ENCODE peak calls at places on chromosome 18, in nine cellular contexts. D is breast epithelium, R is stomach, E is right lobe of liver, C is GM12878, X is A549, J is esophagus muscularis mucosa, U is suprapubic skin, B is HepG2. Z is an unnamed sample. For H3K4me1, the result is how much of the 10 kb centered on the place peaks cover.

GRCh38 chr18:40006553-40007073 is 1948.4 kb upstream of the PIK3C3 start:
- DNase-seq in U (no peak), D (no peak), E (no peak), J (no peak), X (no peak), R (no peak), C (no peak), B (no peak), Z (no peak)

GRCh38 chr18:47585914-47586313 is 334.5 kb upstream of the SKOR2 start:
- DNase-seq in R (no peak), U (no peak), D (no peak), E (no peak), C (no peak), B (no peak), J (no peak), X (no peak), Z (no peak)

GRCh38 chr18:36519358-36519757 is 221.8 kb downstream of the FHOD3 start:
- DNase-seq in R (no peak), D (no peak), C (no peak), J (no peak), E (no peak), B (no peak), X (no peak), U (no peak), Z (no peak)

GRCh38 chr18:25842665-25843064 is 247.7 kb downstream of the SS18 start:
- DNase-seq in J (no peak), X (no peak), E (no peak), B (no peak), U (no peak), D (no peak), R (no peak), C (no peak), Z (no peak)

GRCh38 chr18:3664563-3665178 is 214.7 kb downstream of the TGIF1 start:
- DNase-seq in D (no peak), C (no peak), U (no peak), J (no peak), E (no peak), X (peak), R (no peak), B (peak), Z (no peak)

GRCh38 chr18:35041752-35042379 is 653 bp downstream of the MAPRE2 start:
- DNase-seq in C (no peak), D (no peak), X (no peak), R (no peak), E (no peak), B (no peak), J (no peak), U (no peak), Z (no peak)

GRCh38 chr18:5628512-5629255 is 84.9 kb upstream of the EPB41L3 start:
- DNase-seq in R (peak), E (peak), D (no peak), B (no peak), C (no peak), J (no peak), U (peak), X (peak), Z (peak)

GRCh38 chr18:43170586-43170985 is 55.1 kb upstream of the RIT2 start:
- DNase-seq in E (no peak), C (no peak), J (no peak), B (no peak), R (no peak), D (no peak), X (no peak), U (no peak), Z (no peak)

GRCh38 chr18:63339920-63340484 is 20.4 kb upstream of the BCL2 start:
- DNase-seq in J (no peak), E (no peak), X (peak), U (no peak), R (no peak), C (no peak), B (peak), D (no peak), Z (peak)

GRCh38 chr18:40250218-40250617 is 1704.8 kb upstream of the PIK3C3 start:
- DNase-seq in E (no peak), U (no peak), X (no peak), B (no peak), C (no peak), R (no peak), J (no peak), D (no peak), Z (no peak)

GRCh38 chr18:48798334-48799197 is 152.2 kb downstream of the SMAD7 start:
- DNase-seq in U (peak), R (peak), X (no peak), B (no peak), E (no peak), J (no peak), C (no peak), D (peak), Z (peak)
- H3K4me1 ChIP-seq in U (under half), R (under half), X (under half), B (under half), E (under half), J (under half), C (under half), D (under half), Z (half or more)

GRCh38 chr18:67510831-67511230 is 5.7 kb downstream of the DSEL start:
- DNase-seq in C (no peak), E (no peak), U (no peak), R (no peak), B (no peak), J (no peak), X (no peak), D (no peak), Z (no peak)
- H3K4me3 ChIP-seq in C (no peak), E (no peak), U (no peak), R (no peak), B (no peak), J (no peak), X (no peak), D (no peak), Z (no peak)

DNA sequence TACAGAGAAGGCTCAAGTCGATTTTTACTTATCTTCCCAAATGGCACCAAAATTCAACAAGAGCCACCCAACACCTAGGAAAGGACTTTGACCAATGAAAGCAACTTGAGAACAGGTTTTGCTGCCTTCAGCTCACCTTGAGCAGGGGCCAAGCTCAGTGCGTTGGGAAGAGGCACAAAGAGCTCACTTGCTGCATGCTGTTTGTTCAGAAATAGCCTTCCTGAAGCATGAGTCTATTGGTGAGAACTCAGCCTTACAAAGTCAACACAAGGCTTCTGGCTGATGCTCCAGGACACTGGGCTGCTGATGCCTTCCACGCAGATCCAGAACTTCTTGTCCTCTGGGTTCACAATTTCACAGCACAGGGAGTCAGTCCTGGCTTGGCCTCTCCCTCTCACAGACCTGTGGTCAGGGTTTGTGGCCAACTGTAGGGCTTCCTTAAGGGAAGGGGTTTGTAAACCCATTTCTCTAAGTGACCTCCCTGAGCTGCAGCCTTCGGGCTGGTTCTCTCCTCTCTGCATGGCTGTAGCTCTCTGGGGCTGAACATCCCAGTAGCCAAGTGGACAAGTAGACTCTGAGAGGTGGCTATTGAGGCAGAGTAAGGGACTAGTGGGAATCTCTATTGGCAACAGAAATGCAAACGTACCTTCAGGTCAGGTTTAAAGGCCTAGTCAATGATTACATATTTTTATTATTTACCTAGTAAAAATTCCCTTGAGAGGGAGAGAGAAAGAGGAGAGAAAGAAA is 124.7 kb upstream of the GATA6 start:
- DNase-seq in E (no peak), C (no peak), X (no peak), J (no peak), R (peak), B (no peak), U (no peak), D (peak), Z (peak)
- TF ChIP-seq POLR2A in E (no peak), C (no peak), X (no peak), J (no peak), R (no peak), B (no peak), U (no peak), D (no peak), Z (no peak)

GRCh38 chr18:74995404-74995737 is 213.6 kb downstream of the PTGR3 start:
- DNase-seq in U (no peak), J (no peak), C (no peak), E (no peak), D (no peak), R (no peak), X (no peak), B (no peak), Z (no peak)
- H3K4me1 ChIP-seq in U (under half), J (under half), C (under half), E (under half), D (under half), R (under half), X (under half), B (under half), Z (under half)

GRCh38 chr18:10131783-10132381 is 218.1 kb downstream of the VAPA start:
- DNase-seq in D (no peak), U (no peak), B (no peak), C (no peak), E (no peak), X (no peak), J (no peak), R (no peak), Z (peak)
- H3K4me3 ChIP-seq in D (peak), U (peak), B (peak), C (no peak), E (no peak), X (peak), J (peak), R (peak), Z (no peak)

Z was measured in thyroid gland.